ENCODE peak calls at places on chromosomes 2 and 18, in ten cellular contexts. Z is kidney epithelial cell; S is IMR-90; F is GM23338; V is tibial artery; P is neural progenitor cell; M is endodermal cell; T is SJCRH30; K is left lung; N is CD4-positive, CD25-positive, alpha-beta regulatory T cell. U is an unnamed sample.
A peak's percentile ranks its signal among the peaks of the same experiment; 100 is the strongest.

GRCh38 chr2:41836944-41837343 is 210.9 kb upstream of the PKDCC start:
- DNase-seq in Z (no peak), S (peak; percentile 58), F (peak; percentile 91), V (no peak), P (peak; percentile 83), M (peak; percentile 89), T (peak; percentile 84), K (no peak), N (peak; percentile 22), U (no peak)

GRCh38 chr2:42382144-42382543 is 21.1 kb upstream of the COX7A2L start:
- DNase-seq in Z (no peak), S (no peak), F (no peak), V (no peak), P (no peak), M (no peak), T (no peak), K (no peak), N (no peak), U (no peak)

GRCh38 chr18:75895135-75895534 is 467.6 kb upstream of the SMIM21 start:
- DNase-seq in Z (no peak), S (no peak), F (no peak), V (no peak), P (no peak), M (no peak), T (no peak), K (no peak), N (no peak), U (no peak)

GRCh38 chr2:20633794-20634259 is 17.1 kb downstream of the HS1BP3 start:
- DNase-seq in Z (no peak), S (no peak), F (peak; percentile 28), V (no peak), P (no peak), M (no peak), T (peak; percentile 83), K (peak; percentile 82), N (peak; percentile 20), U (no peak)

GRCh38 chr2:179715196-179715595 is 146.2 kb downstream of the ZNF385B start:
- DNase-seq in Z (no peak), S (no peak), F (no peak), V (no peak), P (no peak), M (no peak), T (no peak), K (no peak), N (no peak), U (no peak)

GRCh38 chr2:17334300-17334699 is 183.9 kb downstream of the RAD51AP2 start:
- DNase-seq in Z (no peak), S (no peak), F (no peak), V (no peak), P (no peak), M (no peak), T (no peak), K (no peak), N (no peak), U (no peak)

GRCh38 chr2:115162454-115163293 is 720.2 kb downstream of the DPP10 start:
- DNase-seq in Z (no peak), S (no peak), F (peak; percentile 62), V (no peak), P (peak; percentile 68), M (peak; percentile 70), T (no peak), K (peak; percentile 27), N (no peak), U (no peak)

GRCh38 chr18:35022430-35023001 is 18.7 kb upstream of the MAPRE2 start:
- DNase-seq in Z (no peak), S (no peak), F (no peak), V (no peak), P (no peak), M (no peak), T (no peak), K (no peak), N (no peak), U (no peak)

GRCh38 chr18:12657048-12657848 is 659 bp downstream of the SPIRE1 start:
- DNase-seq in Z (no peak), S (peak; percentile 48), F (peak; percentile 50), V (peak; percentile 36), P (peak; percentile 68), M (peak; percentile 68), T (peak; percentile 54), K (peak; percentile 46), N (peak; percentile 41), U (peak; percentile 61)

DNA sequence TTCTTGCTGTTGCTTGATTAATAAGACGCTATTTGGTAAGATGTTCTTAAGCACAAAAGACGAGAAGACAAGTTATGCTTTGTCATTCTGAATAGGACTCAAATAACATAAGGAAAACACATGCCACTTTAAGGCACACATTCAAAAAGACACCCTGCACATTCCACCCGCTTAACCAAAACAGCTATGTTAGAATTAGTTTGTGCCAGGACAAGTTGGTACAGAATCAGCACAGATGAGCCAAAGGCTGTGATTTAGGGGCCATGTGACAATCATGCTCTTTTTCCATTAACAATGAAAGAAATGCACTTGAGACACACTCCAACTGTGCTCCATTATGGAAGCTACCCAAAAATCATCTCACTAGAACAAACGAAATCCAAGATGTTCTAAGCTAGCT is 3.4 kb downstream of the STARD7 start:
- DNase-seq in Z (no peak), S (no peak), F (no peak), V (no peak), P (no peak), M (no peak), T (no peak), K (no peak), N (no peak), U (no peak)
- H3K4me3 ChIP-seq in Z (no peak overlapping the region), S (no peak overlapping the region), F (peak overlapping the region; percentile 30), V (no peak overlapping the region), P (peak overlapping the region; percentile 4), M (peak overlapping the region; percentile 98), T (no peak overlapping the region), K (no peak overlapping the region), N (peak overlapping the region; percentile 75), U (no peak overlapping the region)

DNA sequence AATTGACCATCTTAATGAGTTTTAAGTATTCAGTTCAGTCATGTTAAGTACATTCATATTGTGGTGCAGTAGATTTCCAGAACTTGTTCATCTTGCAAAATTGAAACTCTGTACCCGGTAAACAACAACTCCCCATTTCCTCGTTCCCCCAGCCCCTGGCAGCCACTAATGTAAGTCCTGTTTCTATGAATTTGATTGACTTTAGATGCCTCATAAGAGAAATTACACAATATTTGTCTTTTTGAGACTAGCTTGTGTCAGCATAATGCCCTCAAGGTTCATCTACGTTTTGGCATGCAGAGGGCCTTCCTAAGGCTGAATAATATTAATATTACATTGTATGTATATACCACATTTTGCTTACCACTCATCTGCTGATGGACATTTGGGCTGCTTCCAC is 30.9 kb downstream of the METTL21A start:
- DNase-seq in Z (no peak), S (no peak), F (no peak), V (no peak), P (no peak), M (no peak), T (no peak), K (no peak), N (peak; percentile 15), U (no peak)
- H3K36me3 ChIP-seq in Z (no peaks in the 10 kb centered on the region), S (peaks cover 18% of the 10 kb centered on the region), F (peaks cover 24% of the 10 kb centered on the region), V (peaks cover 42% of the 10 kb centered on the region), P (peaks cover 36% of the 10 kb centered on the region), M (peaks cover 79% of the 10 kb centered on the region), T (peaks cover 45% of the 10 kb centered on the region), K (no peaks in the 10 kb centered on the region), N (peaks cover 67% of the 10 kb centered on the region), U (no peaks in the 10 kb centered on the region)

GRCh38 chr2:71275939-71276310 is 49.0 kb upstream of the PAIP2B start:
- DNase-seq in Z (no peak), S (no peak), F (no peak), V (no peak), P (no peak), M (no peak), T (no peak), K (no peak), N (no peak), U (no peak)
- H3K4me3 ChIP-seq in Z (peak overlapping the region; percentile 14), S (no peak overlapping the region), F (peak overlapping the region; percentile 36), V (peak overlapping the region; percentile 59), P (no peak overlapping the region), M (peak overlapping the region; percentile 83), T (peak overlapping the region; percentile 76), K (peak overlapping the region; percentile 50), N (no peak overlapping the region), U (peak overlapping the region; percentile 66)

DNA sequence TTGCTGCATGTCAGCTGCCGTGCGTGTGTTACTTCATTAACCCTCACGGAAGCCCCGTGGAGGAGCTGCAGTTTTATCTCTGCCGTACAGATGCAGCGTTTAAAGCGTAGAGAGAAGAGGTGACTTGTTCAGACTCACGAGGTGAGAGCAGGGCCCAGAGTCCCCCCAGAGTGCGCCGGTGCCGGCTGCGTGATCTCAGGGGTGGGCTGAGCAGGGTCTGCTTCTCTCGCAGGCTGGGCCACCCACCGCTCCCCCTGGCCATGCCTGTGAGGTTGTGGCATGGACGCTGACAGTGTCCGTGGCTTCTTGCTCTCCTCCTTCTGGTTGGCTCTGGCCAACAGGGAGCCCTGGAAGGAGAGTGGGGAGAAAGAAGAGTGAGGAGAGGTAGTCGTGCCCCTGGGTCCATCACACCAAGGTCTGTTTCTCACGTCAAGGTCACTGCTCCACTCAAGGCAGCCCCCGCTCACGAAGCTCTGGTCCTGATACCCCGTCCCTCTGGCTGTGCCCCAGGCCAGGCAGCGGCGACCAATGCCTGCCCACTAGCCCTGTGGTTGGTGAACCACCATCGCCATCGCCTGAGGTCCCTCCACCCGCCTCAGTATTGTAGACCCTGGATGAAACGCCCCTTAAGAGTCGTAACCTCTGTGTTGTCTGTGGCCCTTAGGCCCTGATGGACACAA is 378.2 kb upstream of the MYT1L start:
- DNase-seq in Z (no peak), S (no peak), F (no peak), V (no peak), P (no peak), M (no peak), T (no peak), K (no peak), N (no peak), U (no peak)
- H3K36me3 ChIP-seq in Z (no peaks in the 10 kb centered on the region), S (no peaks in the 10 kb centered on the region), F (no peaks in the 10 kb centered on the region), V (no peaks in the 10 kb centered on the region), P (no peaks in the 10 kb centered on the region), M (no peaks in the 10 kb centered on the region), T (no peaks in the 10 kb centered on the region), K (no peaks in the 10 kb centered on the region), N (no peaks in the 10 kb centered on the region), U (no peaks in the 10 kb centered on the region)

GRCh38 chr18:59353079-59353680 is 5.9 kb downstream of the LMAN1 start:
- DNase-seq in Z (no peak), S (no peak), F (no peak), V (no peak), P (no peak), M (no peak), T (no peak), K (no peak), N (no peak), U (no peak)

GRCh38 chr18:59354731-59355130 is 4.3 kb downstream of the LMAN1 start:
- DNase-seq in Z (no peak), S (no peak), F (no peak), V (no peak), P (no peak), M (no peak), T (no peak), K (no peak), N (no peak), U (no peak)

GRCh38 chr18:59359576-59359952 is 499 bp upstream of the LMAN1 start:
- DNase-seq in Z (no peak), S (no peak), F (no peak), V (no peak), P (no peak), M (no peak), T (no peak), K (no peak), N (no peak), U (no peak)

GRCh38 chr18:59357928-59358327 is 1.1 kb downstream of the LMAN1 start:
- DNase-seq in Z (peak; percentile 53), S (peak; percentile 92), F (no peak), V (no peak), P (peak; percentile 13), M (no peak), T (peak; percentile 1), K (no peak), N (peak; percentile 49), U (no peak)

GRCh38 chr18:59358611-59359575 is at the start of gene LMAN1:
- DNase-seq in Z (peak; percentile 68), S (peak; percentile 91), F (peak; percentile 96), V (peak; percentile 92), P (peak; percentile 99), M (peak; percentile 98), T (peak; percentile 91), K (peak; percentile 96), N (peak; percentile 94), U (peak; percentile 98)
- H3K4me3 ChIP-seq in Z (peak within 1 kb of the TSS; percentile 70), S (peak within 1 kb of the TSS; percentile 99), F (peak within 1 kb of the TSS; percentile 94), V (peak within 1 kb of the TSS; percentile 85), P (peak within 1 kb of the TSS; percentile 84), M (peak within 1 kb of the TSS; percentile 98), T (peak within 1 kb of the TSS; percentile 97), K (peak within 1 kb of the TSS; percentile 93), N (peak within 1 kb of the TSS; percentile 91), U (peak within 1 kb of the TSS; percentile 97)